ENCODE peak calls at places on chromosomes 11 and 22, in five cellular contexts. N, V, Q, F and T are unnamed samples.
A peak's percentile ranks its signal among the peaks of the same experiment; 100 is the strongest.

GRCh38 chr11:85845052-85845631 is 10.0 kb upstream of the CCDC83 start:
- DNase-seq in Q (no peak), N (no peak), F (peak; percentile 37), V (no peak), T (no peak)

GRCh38 chr11:109859325-109859724 is 233.9 kb upstream of the ZC3H12C start:
- DNase-seq in V (no peak), Q (no peak), F (peak; percentile 92), N (no peak), T (no peak)

GRCh38 chr11:36699271-36699670 is 101.2 kb upstream of the RAG2 start:
- DNase-seq in Q (no peak), F (no peak), V (no peak), N (no peak), T (no peak)

GRCh38 chr11:132137981-132138313 is 767.5 kb downstream of the NTM start:
- DNase-seq in Q (no peak), N (no peak), V (no peak), F (peak; percentile 26), T (no peak)

GRCh38 chr11:84264066-84264465 is 977.9 kb upstream of the CCDC90B start:
- DNase-seq in N (no peak), V (no peak), F (no peak), Q (no peak), T (no peak)

GRCh38 chr22:27836181-27836580 is 34.6 kb upstream of the MN1 start:
- DNase-seq in V (no peak), N (no peak), Q (peak; percentile 42), F (no peak), T (no peak)

GRCh38 chr11:112784323-112785073 is 176.7 kb upstream of the NCAM1 start:
- DNase-seq in V (peak; percentile 22), N (no peak), F (no peak), Q (peak; percentile 88), T (no peak)

GRCh38 chr22:29479417-29480261 is at the start of gene NEFH:
- DNase-seq in N (no peak), V (no peak), F (no peak), Q (no peak), T (no peak)

GRCh38 chr11:16976360-16976759 is 37.9 kb downstream of the PLEKHA7 start:
- DNase-seq in F (no peak), Q (no peak), N (no peak), V (no peak), T (no peak)

GRCh38 chr22:21828268-21828638 is 39.2 kb downstream of the MAPK1 start:
- DNase-seq in F (peak; percentile 21), V (no peak), N (no peak), Q (no peak), T (no peak)

GRCh38 chr11:28472904-28473303 is 364.7 kb downstream of the METTL15 start:
- DNase-seq in V (no peak), Q (no peak), N (no peak), F (no peak), T (no peak)

GRCh38 chr11:46489668-46490560 is 98.3 kb upstream of the CHRM4 start:
- DNase-seq in Q (no peak), N (no peak), F (peak; percentile 69), V (no peak), T (no peak)

GRCh38 chr11:27615833-27616232 is 84.4 kb downstream of the BDNF start:
- DNase-seq in V (no peak), F (no peak), N (no peak), Q (no peak), T (no peak)

GRCh38 chr11:93817426-93818348 is 32.7 kb downstream of the VSTM5 start:
- DNase-seq in N (no peak), V (no peak), F (no peak), Q (no peak), T (no peak)

GRCh38 chr22:18954333-18954732 is 18.2 kb upstream of the PRODH start:
- DNase-seq in Q (peak; percentile 72), N (no peak), V (peak; percentile 58), F (peak; percentile 25), T (peak; percentile 92)

GRCh38 chr11:63023415-63023814 is 7.8 kb upstream of the SLC22A8 start:
- DNase-seq in N (no peak), V (no peak), Q (no peak), F (no peak), T (no peak)

GRCh38 chr11:72580648-72580950 is 93.6 kb downstream of the PDE2A start:
- DNase-seq in N (no peak), V (no peak), Q (no peak), F (no peak), T (peak; percentile 48)

GRCh38 chr11:72579816-72580647 is 94.2 kb downstream of the PDE2A start:
- DNase-seq in N (no peak), Q (peak; percentile 37), F (no peak), V (no peak), T (no peak)

GRCh38 chr11:72578541-72578940 is 95.7 kb downstream of the PDE2A start:
- DNase-seq in N (no peak), Q (peak; percentile 37), F (no peak), V (no peak), T (peak; percentile 59)

GRCh38 chr11:72578051-72578450 is 96.2 kb downstream of the PDE2A start:
- DNase-seq in Q (peak; percentile 52), V (no peak), N (no peak), F (no peak), T (peak; percentile 43)

DNA sequence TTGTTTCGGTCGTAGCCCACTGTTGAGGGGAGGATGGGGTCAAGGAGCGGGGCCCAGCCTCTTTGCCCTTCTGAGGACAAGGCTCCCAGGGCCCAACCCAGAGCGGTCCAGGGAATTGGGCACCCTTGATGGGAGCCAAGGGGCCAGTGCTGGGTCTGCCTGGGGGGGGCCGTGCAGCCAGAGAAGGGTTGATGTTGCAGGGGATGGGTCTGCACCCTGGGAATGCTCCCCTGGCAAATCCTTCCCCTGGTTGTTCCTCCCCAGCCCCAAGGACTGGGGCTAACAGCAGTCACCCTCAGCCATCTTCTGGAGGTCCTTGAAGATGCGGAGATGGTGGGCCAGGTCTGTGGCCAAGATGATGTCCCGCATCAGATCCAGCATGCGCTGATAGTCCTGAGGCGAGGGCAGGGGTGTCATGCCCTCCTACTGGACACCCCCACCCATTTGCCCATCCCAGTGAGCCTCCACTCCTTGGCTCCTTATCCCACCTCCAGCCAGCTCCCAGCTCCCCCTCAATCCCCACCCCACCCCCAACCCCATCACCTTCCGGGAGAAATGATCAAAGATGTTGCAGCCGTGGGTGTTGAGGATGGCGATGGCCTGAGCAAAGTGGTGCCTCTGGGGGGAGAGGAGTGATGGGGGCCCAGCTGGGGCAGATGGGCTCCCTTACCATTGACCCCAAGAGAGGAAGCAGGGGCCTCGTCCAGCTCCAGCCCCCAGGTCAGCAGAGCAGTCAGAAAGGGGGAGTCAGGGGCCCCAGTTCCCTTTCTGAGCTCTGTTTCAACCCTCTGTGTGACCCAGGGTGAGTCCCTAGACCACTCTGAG is 95.0 kb downstream of the PDE2A start:
- DNase-seq in F (no peak), Q (peak; percentile 50), V (no peak), N (no peak), T (peak; percentile 66)
- TF ChIP-seq POLR2A in F (no peak), Q (no peak), V (no peak), N (no peak), T (no peak)

DNA sequence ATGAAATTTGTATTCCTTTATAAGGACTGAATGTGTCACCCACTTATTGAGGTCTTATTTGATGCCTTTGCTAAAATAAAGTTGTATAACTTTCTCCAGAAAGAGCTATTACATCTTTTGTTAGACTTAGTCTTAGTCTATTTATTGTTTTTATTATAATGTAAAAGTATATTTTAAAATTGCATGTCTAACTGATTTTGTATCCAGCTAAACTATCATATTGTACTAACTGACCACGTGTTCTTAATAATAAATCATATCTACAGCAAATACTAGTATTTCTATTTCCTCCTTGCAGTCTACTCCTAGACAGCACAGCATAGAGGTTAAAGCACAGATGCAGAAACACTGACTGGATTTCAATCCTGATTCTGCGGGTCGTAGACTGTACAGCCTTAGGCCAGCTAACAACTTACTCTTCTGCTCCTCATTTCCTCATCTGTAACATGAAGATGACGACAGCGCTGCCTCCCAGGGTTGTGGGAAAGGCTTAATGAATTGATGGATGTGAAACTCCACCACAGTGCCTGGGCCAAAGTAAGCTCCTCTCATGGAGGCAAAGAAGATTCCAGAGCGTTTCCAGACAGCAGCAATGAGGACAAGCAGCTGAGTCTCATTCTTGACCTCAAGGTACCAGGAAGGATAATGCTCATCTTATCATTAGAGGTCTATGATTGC is 13.2 kb downstream of the IFITM10 start:
- DNase-seq in V (no peak), F (no peak), Q (no peak), N (no peak), T (no peak)
- H3K9me3 ChIP-seq in V (no peaks in the 10 kb centered on the region), F (peaks cover 17% of the 10 kb centered on the region), Q (peaks cover 10% of the 10 kb centered on the region), N (peaks cover 2% of the 10 kb centered on the region), T (peaks cover 25% of the 10 kb centered on the region)

DNA sequence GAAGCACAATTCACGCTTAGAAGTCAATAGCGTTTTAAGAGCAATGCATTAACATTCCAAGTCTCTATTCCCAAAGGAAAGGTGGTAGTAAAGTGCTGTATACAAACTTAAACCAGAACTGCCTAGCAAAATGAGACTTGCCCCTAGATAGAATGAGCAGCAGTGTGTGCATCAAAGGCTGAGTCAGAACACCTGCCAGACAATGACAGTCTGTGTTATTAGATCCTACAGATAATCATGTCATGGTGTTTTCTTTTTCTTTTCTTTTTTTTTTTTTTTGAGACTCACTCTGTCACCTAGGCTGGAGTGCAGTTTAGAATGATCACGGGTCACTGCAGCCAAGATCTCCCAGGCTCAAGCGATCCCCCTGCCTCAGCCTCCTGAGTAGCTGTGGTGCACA is 1.6 kb downstream of the RTCB start:
- DNase-seq in N (no peak), Q (no peak), V (no peak), F (no peak), T (no peak)
- H3K4me3 ChIP-seq in N (peak overlapping the region; percentile 81), Q (no peak overlapping the region), V (no peak overlapping the region), F (no peak overlapping the region), T (peak overlapping the region; percentile 89)

GRCh38 chr22:30636226-30637077 is 871 bp downstream of the SLC35E4 start:
- DNase-seq in Q (no peak), V (peak; percentile 7), F (no peak), N (no peak), T (peak; percentile 84)

GRCh38 chr22:30637701-30638114 is 2.1 kb downstream of the SLC35E4 start:
- DNase-seq in Q (no peak), F (no peak), V (no peak), N (no peak), T (no peak)

GRCh38 chr22:30634477-30635233 is 926 bp upstream of the SLC35E4 start:
- DNase-seq in N (peak; percentile 47), Q (peak; percentile 94), F (peak; percentile 89), V (peak; percentile 80), T (peak; percentile 97)

GRCh38 chr22:30640361-30640760 is 4.8 kb downstream of the SLC35E4 start:
- DNase-seq in F (no peak), N (no peak), Q (no peak), V (no peak), T (no peak)

DNA sequence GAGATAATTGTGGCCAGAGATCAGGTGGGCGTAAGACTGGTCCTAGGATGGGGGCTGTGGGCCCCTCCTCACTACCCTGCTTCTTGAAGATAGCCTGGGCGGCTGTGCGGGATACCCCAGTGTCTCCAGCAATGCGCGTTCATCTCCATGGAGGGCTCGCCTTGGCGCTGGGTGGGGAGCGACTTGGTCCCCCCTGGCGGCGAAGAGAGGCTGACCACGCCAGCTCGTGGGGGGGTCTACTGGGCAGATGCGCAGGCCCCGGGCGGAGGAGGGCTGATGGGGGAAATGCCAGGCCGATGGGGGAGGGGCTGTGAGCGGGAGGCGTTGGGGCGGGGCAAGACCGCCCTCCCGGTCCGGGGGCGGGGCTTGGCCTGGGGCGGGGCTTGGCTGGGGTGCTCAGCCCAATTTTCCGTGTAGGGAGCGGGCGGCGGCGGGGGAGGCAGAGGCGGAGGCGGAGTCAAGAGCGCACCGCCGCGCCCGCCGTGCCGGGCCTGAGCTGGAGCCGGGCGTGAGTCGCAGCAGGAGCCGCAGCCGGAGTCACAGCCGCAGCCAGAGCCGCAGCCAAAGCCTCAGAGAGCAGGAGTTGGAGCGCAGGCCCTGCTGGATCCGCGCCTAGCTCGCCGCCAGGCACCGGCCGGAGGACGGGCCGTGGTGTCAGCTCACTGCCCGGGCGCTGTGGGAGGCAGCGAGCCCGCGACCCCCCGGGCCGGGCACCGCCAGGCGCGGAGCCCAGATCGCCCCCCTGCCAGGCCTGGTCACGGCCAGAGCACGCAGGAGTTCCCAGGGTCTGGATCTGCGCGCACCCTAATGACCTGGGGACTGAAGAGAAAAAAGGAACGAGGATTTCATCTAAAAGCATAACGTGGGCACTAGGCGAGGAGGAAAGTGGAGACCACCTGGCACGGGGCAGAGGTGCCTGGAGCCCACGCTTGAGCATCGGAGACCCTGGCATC is at the start of gene SLC35E4:
- DNase-seq in Q (peak; percentile 98), V (peak; percentile 93), N (peak; percentile 47), F (peak; percentile 86), T (peak; percentile 97)
- TF ChIP-seq POLR2A in Q (peak; percentile 72), V (peak; percentile 81), N (peak; percentile 73), F (peak; percentile 51), T (no peak)